ENCODE peak calls at places on chromosome 10, in nine cellular contexts. One of them, this sample, is unnamed.

GRCh38 chr10:132933308-132934042 is 8.9 kb downstream of the CFAP46 start:
- DNase-seq in adipocyte: no peak
- DNase-seq in stimulated activated CD8-positive, alpha-beta memory T cell treated with anti-CD3 and anti-CD28 coated beads, Interleukin-4, amount 100 ng/mL, for 24 hours: no peak
- DNase-seq in NAMALWA: no peak
- DNase-seq in NCI-H2081: no peak
- DNase-seq in CD8-positive, alpha-beta T cell: no peak
- DNase-seq in upper lobe of left lung: peak
- DNase-seq in choroid plexus epithelial cell: no peak
- DNase-seq in endothelial cell: no peak
- DNase-seq in this sample: no peak

GRCh38 chr10:20962165-20962564 is 65.1 kb upstream of the NEBL start:
- DNase-seq in CD8-positive, alpha-beta T cell: no peak
- DNase-seq in upper lobe of left lung: no peak
- DNase-seq in choroid plexus epithelial cell: peak
- DNase-seq in endothelial cell: no peak
- DNase-seq in adipocyte: peak
- DNase-seq in stimulated activated CD8-positive, alpha-beta memory T cell treated with anti-CD3 and anti-CD28 coated beads, Interleukin-4, amount 100 ng/mL, for 24 hours: no peak
- DNase-seq in NAMALWA: no peak
- DNase-seq in NCI-H2081: no peak
- DNase-seq in this sample: no peak

GRCh38 chr10:43225787-43226153 is 41.1 kb downstream of the RASGEF1A start:
- DNase-seq in stimulated activated CD8-positive, alpha-beta memory T cell treated with anti-CD3 and anti-CD28 coated beads, Interleukin-4, amount 100 ng/mL, for 24 hours: no peak
- DNase-seq in NCI-H2081: no peak
- DNase-seq in adipocyte: no peak
- DNase-seq in CD8-positive, alpha-beta T cell: peak
- DNase-seq in upper lobe of left lung: peak
- DNase-seq in choroid plexus epithelial cell: no peak
- DNase-seq in NAMALWA: no peak
- DNase-seq in endothelial cell: peak
- DNase-seq in this sample: no peak

GRCh38 chr10:130041691-130042225 is 68.9 kb downstream of the C10orf143 start:
- DNase-seq in adipocyte: no peak
- DNase-seq in endothelial cell: no peak
- DNase-seq in choroid plexus epithelial cell: no peak
- DNase-seq in upper lobe of left lung: no peak
- DNase-seq in CD8-positive, alpha-beta T cell: no peak
- DNase-seq in NCI-H2081: no peak
- DNase-seq in NAMALWA: no peak
- DNase-seq in stimulated activated CD8-positive, alpha-beta memory T cell treated with anti-CD3 and anti-CD28 coated beads, Interleukin-4, amount 100 ng/mL, for 24 hours: no peak
- DNase-seq in this sample: no peak

GRCh38 chr10:60495357-60495756 is 105.7 kb upstream of the ANK3 start:
- DNase-seq in stimulated activated CD8-positive, alpha-beta memory T cell treated with anti-CD3 and anti-CD28 coated beads, Interleukin-4, amount 100 ng/mL, for 24 hours: no peak
- DNase-seq in adipocyte: peak
- DNase-seq in NCI-H2081: no peak
- DNase-seq in CD8-positive, alpha-beta T cell: no peak
- DNase-seq in upper lobe of left lung: no peak
- DNase-seq in endothelial cell: no peak
- DNase-seq in choroid plexus epithelial cell: peak
- DNase-seq in NAMALWA: no peak
- DNase-seq in this sample: peak

GRCh38 chr10:73887038-73888015 is 13.0 kb upstream of the CAMK2G start:
- DNase-seq in CD8-positive, alpha-beta T cell: no peak
- DNase-seq in NCI-H2081: peak
- DNase-seq in NAMALWA: no peak
- DNase-seq in adipocyte: peak
- DNase-seq in upper lobe of left lung: peak
- DNase-seq in endothelial cell: peak
- DNase-seq in choroid plexus epithelial cell: peak
- DNase-seq in stimulated activated CD8-positive, alpha-beta memory T cell treated with anti-CD3 and anti-CD28 coated beads, Interleukin-4, amount 100 ng/mL, for 24 hours: no peak
- DNase-seq in this sample: peak

GRCh38 chr10:31399171-31399570 is 80.2 kb downstream of the ZEB1 start:
- DNase-seq in choroid plexus epithelial cell: no peak
- DNase-seq in CD8-positive, alpha-beta T cell: no peak
- DNase-seq in NCI-H2081: no peak
- DNase-seq in upper lobe of left lung: no peak
- DNase-seq in adipocyte: no peak
- DNase-seq in endothelial cell: no peak
- DNase-seq in NAMALWA: no peak
- DNase-seq in stimulated activated CD8-positive, alpha-beta memory T cell treated with anti-CD3 and anti-CD28 coated beads, Interleukin-4, amount 100 ng/mL, for 24 hours: no peak
- DNase-seq in this sample: no peak

GRCh38 chr10:31615129-31615528 is 296.1 kb downstream of the ZEB1 start:
- DNase-seq in NCI-H2081: no peak
- DNase-seq in adipocyte: no peak
- DNase-seq in CD8-positive, alpha-beta T cell: no peak
- DNase-seq in choroid plexus epithelial cell: no peak
- DNase-seq in NAMALWA: no peak
- DNase-seq in endothelial cell: no peak
- DNase-seq in stimulated activated CD8-positive, alpha-beta memory T cell treated with anti-CD3 and anti-CD28 coated beads, Interleukin-4, amount 100 ng/mL, for 24 hours: no peak
- DNase-seq in upper lobe of left lung: no peak
- DNase-seq in this sample: no peak

GRCh38 chr10:27451054-27451453 is 53.0 kb upstream of the RAB18 start:
- DNase-seq in NCI-H2081: no peak
- DNase-seq in NAMALWA: no peak
- DNase-seq in upper lobe of left lung: no peak
- DNase-seq in adipocyte: no peak
- DNase-seq in choroid plexus epithelial cell: no peak
- DNase-seq in stimulated activated CD8-positive, alpha-beta memory T cell treated with anti-CD3 and anti-CD28 coated beads, Interleukin-4, amount 100 ng/mL, for 24 hours: no peak
- DNase-seq in endothelial cell: no peak
- DNase-seq in CD8-positive, alpha-beta T cell: no peak
- DNase-seq in this sample: no peak

GRCh38 chr10:44439436-44439835 is 54.5 kb upstream of the CXCL12 start:
- DNase-seq in NAMALWA: no peak
- DNase-seq in upper lobe of left lung: peak
- DNase-seq in NCI-H2081: no peak
- DNase-seq in endothelial cell: no peak
- DNase-seq in adipocyte: no peak
- DNase-seq in stimulated activated CD8-positive, alpha-beta memory T cell treated with anti-CD3 and anti-CD28 coated beads, Interleukin-4, amount 100 ng/mL, for 24 hours: no peak
- DNase-seq in choroid plexus epithelial cell: no peak
- DNase-seq in CD8-positive, alpha-beta T cell: no peak
- DNase-seq in this sample: no peak